ENCODE peak calls at places on chromosomes 4 and X, in five cellular contexts. One of them, this sample, is unnamed.

GRCh38 chrX:88605222-88605583 is 141.8 kb upstream of the CPXCR1 start:
- DNase-seq in fibroblast of pulmonary artery: no peak
- DNase-seq in cardiac fibroblast: no peak
- DNase-seq in mammary epithelial cell: no peak
- DNase-seq in ascending aorta: no peak
- DNase-seq in this sample: no peak

GRCh38 chrX:55818673-55819375 is 101.3 kb downstream of the RRAGB start:
- DNase-seq in fibroblast of pulmonary artery: no peak
- DNase-seq in cardiac fibroblast: no peak
- DNase-seq in mammary epithelial cell: no peak
- DNase-seq in ascending aorta: no peak
- DNase-seq in this sample: no peak

GRCh38 chr4:149347139-149347538 is 468.5 kb downstream of the IQCM start:
- DNase-seq in fibroblast of pulmonary artery: peak
- DNase-seq in cardiac fibroblast: peak
- DNase-seq in mammary epithelial cell: no peak
- DNase-seq in ascending aorta: no peak
- DNase-seq in this sample: peak

GRCh38 chr4:168674077-168674747 is 177.4 kb downstream of the PALLD start:
- DNase-seq in fibroblast of pulmonary artery: peak
- DNase-seq in cardiac fibroblast: peak
- DNase-seq in mammary epithelial cell: no peak
- DNase-seq in ascending aorta: no peak
- DNase-seq in this sample: no peak

GRCh38 chr4:8914461-8915171 is 43.0 kb upstream of the HMX1 start:
- DNase-seq in fibroblast of pulmonary artery: no peak
- DNase-seq in cardiac fibroblast: no peak
- DNase-seq in mammary epithelial cell: no peak
- DNase-seq in ascending aorta: peak
- DNase-seq in this sample: no peak

GRCh38 chr4:61162116-61162515 is 38.0 kb upstream of the ADGRL3 start:
- DNase-seq in fibroblast of pulmonary artery: peak
- DNase-seq in cardiac fibroblast: peak
- DNase-seq in mammary epithelial cell: peak
- DNase-seq in ascending aorta: no peak
- DNase-seq in this sample: no peak

GRCh38 chr4:188295899-188296298 is 156.7 kb downstream of the TRIML1 start:
- DNase-seq in fibroblast of pulmonary artery: peak
- DNase-seq in cardiac fibroblast: peak
- DNase-seq in mammary epithelial cell: peak
- DNase-seq in ascending aorta: peak
- DNase-seq in this sample: peak

GRCh38 chr4:7539659-7540058 is 104.9 kb upstream of the PSAPL1 start:
- DNase-seq in fibroblast of pulmonary artery: no peak
- DNase-seq in cardiac fibroblast: no peak
- DNase-seq in mammary epithelial cell: no peak
- DNase-seq in ascending aorta: no peak
- DNase-seq in this sample: peak

GRCh38 chrX:45774961-45775360 is 574.3 kb upstream of the DIPK2B start:
- DNase-seq in fibroblast of pulmonary artery: peak
- DNase-seq in cardiac fibroblast: peak
- DNase-seq in mammary epithelial cell: peak
- DNase-seq in ascending aorta: no peak
- DNase-seq in this sample: peak

GRCh38 chr4:143559757-143560147 is 46.2 kb downstream of the SMARCA5 start:
- DNase-seq in fibroblast of pulmonary artery: no peak
- DNase-seq in cardiac fibroblast: no peak
- DNase-seq in mammary epithelial cell: no peak
- DNase-seq in ascending aorta: no peak
- DNase-seq in this sample: no peak

GRCh38 chr4:112418092-112418491 is 97.9 kb downstream of the NEUROG2 start:
- DNase-seq in fibroblast of pulmonary artery: no peak
- DNase-seq in cardiac fibroblast: no peak
- DNase-seq in mammary epithelial cell: no peak
- DNase-seq in ascending aorta: no peak
- DNase-seq in this sample: no peak

GRCh38 chrX:149837639-149838038 is 43.3 kb upstream of the MAGEA8 start:
- DNase-seq in fibroblast of pulmonary artery: no peak
- DNase-seq in cardiac fibroblast: no peak
- DNase-seq in mammary epithelial cell: peak
- DNase-seq in ascending aorta: no peak
- DNase-seq in this sample: no peak

GRCh38 chr4:183637461-183637860 is 21.5 kb downstream of the RWDD4 start:
- DNase-seq in fibroblast of pulmonary artery: no peak
- DNase-seq in cardiac fibroblast: no peak
- DNase-seq in mammary epithelial cell: peak
- DNase-seq in ascending aorta: no peak
- DNase-seq in this sample: peak

GRCh38 chrX:18674788-18675735 is 3.2 kb upstream of the RS1 start:
- DNase-seq in fibroblast of pulmonary artery: peak
- DNase-seq in cardiac fibroblast: peak
- DNase-seq in mammary epithelial cell: peak
- DNase-seq in ascending aorta: peak
- DNase-seq in this sample: peak

DNA sequence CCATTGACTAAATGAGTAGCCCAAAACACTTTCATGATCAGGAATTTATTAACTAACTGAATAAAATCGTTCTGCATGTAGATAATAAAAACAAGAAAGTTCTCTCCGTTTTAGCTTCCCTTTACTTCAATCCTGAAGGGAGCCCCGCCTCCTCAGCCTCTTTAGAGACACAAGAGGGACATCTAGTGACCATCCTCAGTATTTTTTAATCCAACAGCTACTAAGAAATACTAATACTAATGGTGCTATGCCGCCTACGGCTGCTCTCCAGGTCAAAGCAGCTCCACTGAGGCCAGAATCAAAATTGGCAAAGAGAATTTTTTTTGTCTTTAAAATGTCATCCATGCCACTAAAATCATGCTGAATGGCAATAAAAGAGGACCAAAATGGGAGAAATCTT is 3.2 kb upstream of the PCDH19 start:
- DNase-seq in fibroblast of pulmonary artery: peak
- DNase-seq in cardiac fibroblast: peak
- DNase-seq in mammary epithelial cell: peak
- DNase-seq in ascending aorta: no peak
- DNase-seq in this sample: peak
- TF ChIP-seq CTCF in fibroblast of pulmonary artery: peak
- TF ChIP-seq CTCF in cardiac fibroblast: peak
- TF ChIP-seq CTCF in mammary epithelial cell: peak
- TF ChIP-seq CTCF in ascending aorta: peak
- TF ChIP-seq CTCF in this sample: peak

DNA sequence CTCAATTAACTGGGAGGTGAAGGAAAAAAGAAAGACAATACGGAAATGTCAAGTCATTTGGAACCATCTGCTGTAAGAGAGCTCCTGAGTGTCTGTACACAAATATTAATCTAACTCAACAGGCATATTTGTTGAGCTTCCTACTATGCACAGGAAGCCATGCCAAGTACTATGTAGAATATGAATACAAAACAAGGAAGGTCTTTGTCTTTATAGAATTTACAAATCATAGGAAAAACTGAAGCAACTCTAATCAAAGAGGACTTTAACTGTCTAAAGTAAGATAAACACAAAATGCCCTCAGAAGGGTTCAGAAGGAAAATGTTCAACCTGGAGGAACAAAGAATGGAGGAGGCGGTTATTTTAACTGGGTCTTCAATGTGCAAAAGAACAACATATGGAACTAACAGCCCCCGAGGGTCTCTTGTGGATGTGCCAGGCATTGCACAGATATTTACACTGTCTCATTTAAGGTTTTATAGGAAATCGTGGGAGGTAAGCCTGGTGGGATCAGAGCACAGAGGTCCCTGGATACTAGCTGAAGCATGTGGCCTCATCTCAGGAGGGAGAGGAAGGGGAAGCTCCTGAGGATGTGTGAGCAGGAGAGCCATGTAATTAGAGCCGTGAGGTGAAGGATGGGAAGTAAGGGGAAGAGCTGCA is 5.8 kb downstream of the FAM114A1 start:
- DNase-seq in fibroblast of pulmonary artery: no peak
- DNase-seq in cardiac fibroblast: no peak
- DNase-seq in mammary epithelial cell: no peak
- DNase-seq in ascending aorta: no peak
- DNase-seq in this sample: no peak
- TF ChIP-seq CTCF in fibroblast of pulmonary artery: peak
- TF ChIP-seq CTCF in cardiac fibroblast: no peak
- TF ChIP-seq CTCF in mammary epithelial cell: no peak
- TF ChIP-seq CTCF in ascending aorta: no peak
- TF ChIP-seq CTCF in this sample: no peak

DNA sequence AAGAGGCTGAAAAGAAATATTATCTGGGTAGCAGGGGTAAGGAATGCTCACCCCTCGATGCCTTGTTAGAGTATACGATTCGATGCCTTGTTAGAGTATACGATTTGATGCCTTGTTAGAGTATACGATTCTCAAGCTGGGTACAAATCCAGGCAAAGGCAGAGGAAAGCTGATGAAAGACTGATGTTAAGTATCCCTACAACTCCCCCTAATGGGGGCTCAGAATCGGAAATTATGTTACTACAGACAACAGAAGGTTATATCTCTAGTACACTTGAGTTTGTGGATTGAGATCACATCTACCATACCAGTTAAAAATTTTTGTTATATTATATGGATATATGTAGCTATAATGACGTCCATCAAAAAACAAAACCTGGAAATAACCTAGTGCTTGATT is 4.8 kb downstream of the LRRC66 start:
- DNase-seq in fibroblast of pulmonary artery: peak
- DNase-seq in cardiac fibroblast: peak
- DNase-seq in mammary epithelial cell: no peak
- DNase-seq in ascending aorta: no peak
- DNase-seq in this sample: peak
- TF ChIP-seq CTCF in fibroblast of pulmonary artery: peak
- TF ChIP-seq CTCF in cardiac fibroblast: no peak
- TF ChIP-seq CTCF in mammary epithelial cell: no peak
- TF ChIP-seq CTCF in ascending aorta: peak
- TF ChIP-seq CTCF in this sample: peak

GRCh38 chrX:97026406-97026805 is 142.7 kb downstream of the RPA4 start:
- DNase-seq in fibroblast of pulmonary artery: peak
- DNase-seq in cardiac fibroblast: peak
- DNase-seq in mammary epithelial cell: no peak
- DNase-seq in ascending aorta: no peak
- DNase-seq in this sample: no peak
- TF ChIP-seq CTCF in fibroblast of pulmonary artery: peak
- TF ChIP-seq CTCF in cardiac fibroblast: no peak
- TF ChIP-seq CTCF in mammary epithelial cell: no peak
- TF ChIP-seq CTCF in ascending aorta: no peak
- TF ChIP-seq CTCF in this sample: no peak

DNA sequence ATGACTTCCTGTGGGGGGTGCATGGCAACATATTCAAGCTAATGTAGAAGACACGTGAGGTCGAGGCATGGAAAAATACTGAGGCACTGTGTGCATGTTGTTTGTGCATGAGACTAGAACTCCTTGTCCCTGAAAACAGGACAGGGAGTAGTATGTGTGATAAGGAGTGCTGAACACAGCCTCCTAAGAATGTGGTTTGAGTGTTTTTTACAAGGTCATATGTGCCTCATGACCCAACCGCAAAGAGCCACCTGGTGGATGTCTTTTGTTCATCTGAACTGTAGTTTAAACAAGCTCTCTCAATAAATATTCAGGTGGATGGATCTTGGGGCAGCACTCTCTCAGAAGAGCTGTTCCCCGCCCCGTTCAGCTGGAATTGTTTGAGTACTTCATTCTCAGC is 226.6 kb downstream of the NLGN4X start:
- DNase-seq in fibroblast of pulmonary artery: no peak
- DNase-seq in cardiac fibroblast: no peak
- DNase-seq in mammary epithelial cell: no peak
- DNase-seq in ascending aorta: no peak
- DNase-seq in this sample: no peak
- TF ChIP-seq CTCF in fibroblast of pulmonary artery: no peak
- TF ChIP-seq CTCF in cardiac fibroblast: no peak
- TF ChIP-seq CTCF in mammary epithelial cell: peak
- TF ChIP-seq CTCF in ascending aorta: no peak
- TF ChIP-seq CTCF in this sample: no peak

DNA sequence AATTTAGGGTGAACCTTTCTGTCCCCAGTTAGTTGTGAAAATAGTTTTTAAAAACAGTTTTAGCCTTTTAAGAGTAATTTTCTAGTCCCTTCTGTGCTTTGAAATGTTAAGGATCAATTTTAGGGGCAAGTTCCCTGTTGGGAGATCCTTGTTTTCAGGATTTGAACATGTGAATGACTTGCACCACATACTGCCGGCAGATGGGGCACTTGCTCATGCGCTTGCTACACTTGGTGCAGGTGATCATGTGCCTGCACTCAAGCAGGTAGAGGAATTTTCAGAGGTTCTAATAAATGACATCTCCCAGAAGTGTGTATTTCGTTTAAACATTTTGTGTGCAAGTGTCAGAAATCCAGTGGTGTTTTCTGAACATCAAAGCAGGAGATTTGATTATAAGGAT is 195.9 kb downstream of the CHM start:
- DNase-seq in fibroblast of pulmonary artery: peak
- DNase-seq in cardiac fibroblast: peak
- DNase-seq in mammary epithelial cell: peak
- DNase-seq in ascending aorta: no peak
- DNase-seq in this sample: no peak
- TF ChIP-seq CTCF in fibroblast of pulmonary artery: peak
- TF ChIP-seq CTCF in cardiac fibroblast: peak
- TF ChIP-seq CTCF in mammary epithelial cell: peak
- TF ChIP-seq CTCF in ascending aorta: peak
- TF ChIP-seq CTCF in this sample: no peak

DNA sequence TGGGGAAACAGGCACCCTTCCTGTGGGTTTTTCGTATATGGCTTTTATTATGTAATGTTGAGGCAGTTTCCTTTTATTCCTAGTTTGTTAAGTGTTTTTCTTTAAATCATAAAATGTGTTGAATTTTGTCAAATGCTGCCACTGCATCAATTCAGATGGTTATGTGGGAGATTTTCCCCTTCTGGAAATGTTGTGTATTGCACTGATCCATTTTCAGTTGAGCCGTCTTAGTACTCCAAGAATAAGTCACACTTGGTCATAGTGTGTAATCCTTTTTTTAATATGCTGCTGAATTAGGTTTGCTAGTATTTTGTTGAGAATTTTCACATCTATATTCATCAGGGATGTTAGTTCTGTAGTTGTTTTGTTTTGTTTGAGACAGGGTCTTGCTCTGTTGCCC is 9.5 kb upstream of the CTBP1 start:
- DNase-seq in fibroblast of pulmonary artery: no peak
- DNase-seq in cardiac fibroblast: no peak
- DNase-seq in mammary epithelial cell: no peak
- DNase-seq in ascending aorta: no peak
- DNase-seq in this sample: no peak
- TF ChIP-seq CTCF in fibroblast of pulmonary artery: no peak
- TF ChIP-seq CTCF in cardiac fibroblast: peak
- TF ChIP-seq CTCF in mammary epithelial cell: no peak
- TF ChIP-seq CTCF in ascending aorta: no peak
- TF ChIP-seq CTCF in this sample: no peak

GRCh38 chrX:130545796-130546195 is 144.0 kb downstream of the RBMX2 start:
- DNase-seq in fibroblast of pulmonary artery: no peak
- DNase-seq in cardiac fibroblast: no peak
- DNase-seq in mammary epithelial cell: no peak
- DNase-seq in ascending aorta: no peak
- DNase-seq in this sample: no peak
- TF ChIP-seq CTCF in fibroblast of pulmonary artery: no peak
- TF ChIP-seq CTCF in cardiac fibroblast: no peak
- TF ChIP-seq CTCF in mammary epithelial cell: no peak
- TF ChIP-seq CTCF in ascending aorta: no peak
- TF ChIP-seq CTCF in this sample: no peak

This sample was measured in MCF 10A.